ENCODE peak calls at places on chromosome 11, in seven cellular contexts. One of them, this sample, is unnamed.

GRCh38 chr11:1049911-1050580 is 13.5 kb upstream of the MUC6 start:
- DNase-seq in sigmoid colon: peak; percentile 61
- DNase-seq in fibroblast of the aortic adventitia: no peak
- DNase-seq in cardiac fibroblast: no peak
- DNase-seq in A549: no peak
- DNase-seq in GM12864: no peak
- DNase-seq in BE2C: peak; percentile 6
- DNase-seq in this sample: peak; percentile 16

GRCh38 chr11:65150513-65151271 is 16.4 kb upstream of the SYVN1 start:
- DNase-seq in sigmoid colon: peak; percentile 90
- DNase-seq in fibroblast of the aortic adventitia: peak; percentile 71
- DNase-seq in cardiac fibroblast: peak; percentile 62
- DNase-seq in A549: peak; percentile 89
- DNase-seq in GM12864: no peak
- DNase-seq in BE2C: peak; percentile 81
- DNase-seq in this sample: no peak

GRCh38 chr11:48109046-48109666 is 107.5 kb upstream of the OR4B1 start:
- DNase-seq in sigmoid colon: no peak
- DNase-seq in fibroblast of the aortic adventitia: peak; percentile 71
- DNase-seq in cardiac fibroblast: peak; percentile 74
- DNase-seq in A549: peak; percentile 65
- DNase-seq in GM12864: no peak
- DNase-seq in BE2C: no peak
- DNase-seq in this sample: no peak

GRCh38 chr11:12376259-12376971 is 956 bp upstream of the PARVA start:
- DNase-seq in sigmoid colon: peak; percentile 93
- DNase-seq in fibroblast of the aortic adventitia: peak; percentile 84
- DNase-seq in cardiac fibroblast: peak; percentile 89
- DNase-seq in A549: no peak
- DNase-seq in GM12864: no peak
- DNase-seq in BE2C: no peak
- DNase-seq in this sample: no peak

GRCh38 chr11:83477772-83478171 is 191.6 kb upstream of the CCDC90B start:
- DNase-seq in sigmoid colon: no peak
- DNase-seq in fibroblast of the aortic adventitia: no peak
- DNase-seq in cardiac fibroblast: no peak
- DNase-seq in A549: no peak
- DNase-seq in GM12864: no peak
- DNase-seq in BE2C: no peak
- DNase-seq in this sample: no peak

GRCh38 chr11:131889760-131890620 is 519.6 kb downstream of the NTM start:
- DNase-seq in sigmoid colon: no peak
- DNase-seq in fibroblast of the aortic adventitia: no peak
- DNase-seq in cardiac fibroblast: peak; percentile 25
- DNase-seq in A549: no peak
- DNase-seq in GM12864: no peak
- DNase-seq in BE2C: no peak
- DNase-seq in this sample: no peak

GRCh38 chr11:119671561-119672015 is 57.4 kb downstream of the NECTIN1 start:
- DNase-seq in sigmoid colon: no peak
- DNase-seq in fibroblast of the aortic adventitia: peak; percentile 39
- DNase-seq in cardiac fibroblast: peak; percentile 57
- DNase-seq in A549: no peak
- DNase-seq in GM12864: no peak
- DNase-seq in BE2C: peak; percentile 63
- DNase-seq in this sample: peak; percentile 67

GRCh38 chr11:110971110-110971509 is 258.9 kb upstream of the ARHGAP20 start:
- DNase-seq in sigmoid colon: no peak
- DNase-seq in fibroblast of the aortic adventitia: peak; percentile 62
- DNase-seq in cardiac fibroblast: peak; percentile 76
- DNase-seq in A549: no peak
- DNase-seq in GM12864: no peak
- DNase-seq in BE2C: no peak
- DNase-seq in this sample: no peak

GRCh38 chr11:75802913-75803820 is 11.8 kb upstream of the UVRAG start:
- DNase-seq in sigmoid colon: peak; percentile 88
- DNase-seq in fibroblast of the aortic adventitia: peak; percentile 80
- DNase-seq in cardiac fibroblast: peak; percentile 79
- DNase-seq in A549: peak; percentile 68
- DNase-seq in GM12864: no peak
- DNase-seq in BE2C: peak; percentile 76
- DNase-seq in this sample: peak; percentile 85

GRCh38 chr11:58685973-58686720 is 45.6 kb downstream of the GLYAT start:
- DNase-seq in sigmoid colon: no peak
- DNase-seq in fibroblast of the aortic adventitia: no peak
- DNase-seq in cardiac fibroblast: no peak
- DNase-seq in A549: no peak
- DNase-seq in GM12864: no peak
- DNase-seq in BE2C: no peak
- DNase-seq in this sample: no peak

GRCh38 chr11:68436162-68436888 is 24.2 kb upstream of the PPP6R3 start:
- DNase-seq in sigmoid colon: no peak
- DNase-seq in fibroblast of the aortic adventitia: no peak
- DNase-seq in cardiac fibroblast: no peak
- DNase-seq in A549: no peak
- DNase-seq in GM12864: no peak
- DNase-seq in BE2C: no peak
- DNase-seq in this sample: no peak

GRCh38 chr11:46322759-46323158 is 24.5 kb upstream of the DGKZ start:
- DNase-seq in sigmoid colon: no peak
- DNase-seq in fibroblast of the aortic adventitia: peak; percentile 31
- DNase-seq in cardiac fibroblast: no peak
- DNase-seq in A549: peak; percentile 51
- DNase-seq in GM12864: no peak
- DNase-seq in BE2C: no peak
- DNase-seq in this sample: no peak

GRCh38 chr11:35525501-35526175 is at the start of gene PAMR1:
- DNase-seq in sigmoid colon: peak; percentile 89
- DNase-seq in fibroblast of the aortic adventitia: peak; percentile 72
- DNase-seq in cardiac fibroblast: peak; percentile 88
- DNase-seq in A549: no peak
- DNase-seq in GM12864: no peak
- DNase-seq in BE2C: no peak
- DNase-seq in this sample: peak; percentile 51

GRCh38 chr11:119149371-119150275 is 771 bp downstream of the ABCG4 start:
- DNase-seq in sigmoid colon: no peak
- DNase-seq in fibroblast of the aortic adventitia: no peak
- DNase-seq in cardiac fibroblast: no peak
- DNase-seq in A549: no peak
- DNase-seq in GM12864: no peak
- DNase-seq in BE2C: peak; percentile 55
- DNase-seq in this sample: peak; percentile 74

GRCh38 chr11:74466916-74467885 is at the start of gene KCNE3:
- DNase-seq in sigmoid colon: peak; percentile 70
- DNase-seq in fibroblast of the aortic adventitia: peak; percentile 12
- DNase-seq in cardiac fibroblast: peak; percentile 48
- DNase-seq in A549: no peak
- DNase-seq in GM12864: no peak
- DNase-seq in BE2C: no peak
- DNase-seq in this sample: peak; percentile 26

DNA sequence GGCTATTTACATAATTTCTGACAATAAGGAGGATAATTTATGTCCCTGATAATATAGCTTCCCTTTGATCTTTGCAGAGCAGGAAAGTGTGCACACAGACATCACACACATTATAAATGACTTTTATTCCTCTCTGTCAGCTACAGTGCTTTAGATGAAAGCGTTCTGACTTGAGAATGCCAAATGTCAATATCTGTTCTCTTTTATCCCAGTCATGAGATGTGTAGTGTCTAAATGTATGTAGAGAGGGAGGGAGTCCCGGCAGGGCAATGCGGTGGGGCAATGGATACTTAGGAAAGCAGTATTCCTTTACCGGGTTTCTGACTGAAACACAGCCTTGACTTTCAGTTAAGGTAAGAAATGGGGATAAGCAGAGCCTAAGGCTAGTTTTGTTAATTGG is 225.4 kb upstream of the CHORDC1 start:
- DNase-seq in sigmoid colon: no peak
- DNase-seq in fibroblast of the aortic adventitia: no peak
- DNase-seq in cardiac fibroblast: no peak
- DNase-seq in A549: no peak
- DNase-seq in GM12864: no peak
- DNase-seq in BE2C: no peak
- DNase-seq in this sample: no peak
- TF ChIP-seq CTCF in sigmoid colon: no peak
- TF ChIP-seq CTCF in fibroblast of the aortic adventitia: no peak
- TF ChIP-seq CTCF in cardiac fibroblast: no peak
- TF ChIP-seq CTCF in A549: no peak
- TF ChIP-seq CTCF in GM12864: no peak
- TF ChIP-seq CTCF in BE2C: no peak
- TF ChIP-seq CTCF in this sample: no peak

GRCh38 chr11:31369348-31370329 is at the start of the genes DCDC1 and DNAJC24:
- DNase-seq in sigmoid colon: peak; percentile 93
- DNase-seq in fibroblast of the aortic adventitia: peak; percentile 91
- DNase-seq in cardiac fibroblast: peak; percentile 94
- DNase-seq in A549: peak; percentile 92
- DNase-seq in GM12864: peak; percentile 87
- DNase-seq in BE2C: peak; percentile 84
- DNase-seq in this sample: peak; percentile 93

GRCh38 chr11:31361743-31362142 is 7.8 kb downstream of the DCDC1 start:
- DNase-seq in sigmoid colon: no peak
- DNase-seq in fibroblast of the aortic adventitia: no peak
- DNase-seq in cardiac fibroblast: no peak
- DNase-seq in A549: no peak
- DNase-seq in GM12864: no peak
- DNase-seq in BE2C: no peak
- DNase-seq in this sample: no peak

DNA sequence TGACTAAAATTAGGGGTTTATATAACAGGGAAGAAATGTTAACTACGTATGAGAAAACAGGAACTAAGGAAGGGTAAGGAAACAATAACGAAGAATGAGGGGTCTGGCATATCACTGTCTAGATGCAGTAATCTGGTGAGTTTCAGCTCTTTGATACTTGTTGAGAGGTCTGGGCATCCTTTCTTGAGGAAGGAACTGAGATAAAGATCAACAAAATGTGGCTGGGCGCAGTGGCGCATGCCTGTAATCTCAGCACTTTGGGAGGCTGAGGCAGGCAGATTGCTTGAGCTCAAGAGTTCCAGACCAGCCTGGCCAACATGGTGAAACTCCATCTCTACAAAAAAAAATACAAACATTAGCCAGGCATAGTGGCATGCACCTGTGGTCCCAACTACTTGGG is 2.7 kb downstream of the DCDC1 start:
- DNase-seq in sigmoid colon: no peak
- DNase-seq in fibroblast of the aortic adventitia: no peak
- DNase-seq in cardiac fibroblast: no peak
- DNase-seq in A549: no peak
- DNase-seq in GM12864: no peak
- DNase-seq in BE2C: no peak
- DNase-seq in this sample: no peak
- TF ChIP-seq CTCF in sigmoid colon: no peak
- TF ChIP-seq CTCF in fibroblast of the aortic adventitia: no peak
- TF ChIP-seq CTCF in cardiac fibroblast: no peak
- TF ChIP-seq CTCF in A549: no peak
- TF ChIP-seq CTCF in GM12864: no peak
- TF ChIP-seq CTCF in BE2C: no peak
- TF ChIP-seq CTCF in this sample: no peak

DNA sequence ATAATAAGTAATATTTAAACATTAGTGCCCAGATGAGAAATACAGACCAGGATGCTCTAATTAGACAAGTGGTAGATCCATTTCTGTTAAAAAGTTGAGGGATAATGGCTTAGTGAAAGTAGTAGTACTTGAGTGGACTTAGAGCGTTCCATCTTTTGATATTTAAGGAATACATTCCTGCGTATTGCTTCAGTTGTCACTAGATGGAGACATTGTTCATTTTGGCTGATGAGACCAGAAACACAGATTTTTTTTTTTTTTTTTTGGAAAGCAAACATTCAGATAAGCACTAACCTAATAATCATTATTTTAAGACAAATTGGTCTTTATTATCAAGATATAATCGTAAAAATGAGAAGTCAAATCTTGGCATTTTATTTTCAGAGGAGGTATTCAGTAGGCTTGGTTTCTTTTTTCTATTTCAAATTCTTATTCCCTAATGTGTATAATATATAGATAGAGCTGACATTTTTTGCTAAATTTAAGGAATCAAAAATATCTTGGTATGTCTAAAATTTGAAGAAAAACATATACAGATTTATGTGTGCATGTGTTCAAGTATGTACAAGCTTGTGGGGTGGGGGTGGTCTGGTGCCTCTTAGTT is 92.9 kb downstream of the DYNC2H1 start:
- DNase-seq in sigmoid colon: no peak
- DNase-seq in fibroblast of the aortic adventitia: peak; percentile 68
- DNase-seq in cardiac fibroblast: peak; percentile 70
- DNase-seq in A549: peak; percentile 51
- DNase-seq in GM12864: no peak
- DNase-seq in BE2C: no peak
- DNase-seq in this sample: no peak
- TF ChIP-seq CTCF in sigmoid colon: no peak
- TF ChIP-seq CTCF in fibroblast of the aortic adventitia: peak; percentile 78
- TF ChIP-seq CTCF in cardiac fibroblast: peak; percentile 70
- TF ChIP-seq CTCF in A549: peak; percentile 56
- TF ChIP-seq CTCF in GM12864: peak; percentile 41
- TF ChIP-seq CTCF in BE2C: peak; percentile 80
- TF ChIP-seq CTCF in this sample: peak; percentile 26

GRCh38 chr11:126163779-126164178 is 47.7 kb downstream of the RPUSD4 start:
- DNase-seq in sigmoid colon: no peak
- DNase-seq in fibroblast of the aortic adventitia: no peak
- DNase-seq in cardiac fibroblast: no peak
- DNase-seq in A549: no peak
- DNase-seq in GM12864: no peak
- DNase-seq in BE2C: no peak
- DNase-seq in this sample: no peak

GRCh38 chr11:126164781-126165180 is 46.7 kb downstream of the RPUSD4 start:
- DNase-seq in sigmoid colon: no peak
- DNase-seq in fibroblast of the aortic adventitia: no peak
- DNase-seq in cardiac fibroblast: no peak
- DNase-seq in A549: no peak
- DNase-seq in GM12864: no peak
- DNase-seq in BE2C: no peak
- DNase-seq in this sample: no peak

GRCh38 chr11:126162286-126163030 is 49.0 kb downstream of the RPUSD4 start:
- DNase-seq in sigmoid colon: no peak
- DNase-seq in fibroblast of the aortic adventitia: no peak
- DNase-seq in cardiac fibroblast: peak; percentile 26
- DNase-seq in A549: no peak
- DNase-seq in GM12864: no peak
- DNase-seq in BE2C: no peak
- DNase-seq in this sample: no peak

GRCh38 chr11:126161146-126161458 is 50.3 kb downstream of the RPUSD4 start:
- DNase-seq in sigmoid colon: no peak
- DNase-seq in fibroblast of the aortic adventitia: no peak
- DNase-seq in cardiac fibroblast: no peak
- DNase-seq in A549: no peak
- DNase-seq in GM12864: no peak
- DNase-seq in BE2C: no peak
- DNase-seq in this sample: no peak

DNA sequence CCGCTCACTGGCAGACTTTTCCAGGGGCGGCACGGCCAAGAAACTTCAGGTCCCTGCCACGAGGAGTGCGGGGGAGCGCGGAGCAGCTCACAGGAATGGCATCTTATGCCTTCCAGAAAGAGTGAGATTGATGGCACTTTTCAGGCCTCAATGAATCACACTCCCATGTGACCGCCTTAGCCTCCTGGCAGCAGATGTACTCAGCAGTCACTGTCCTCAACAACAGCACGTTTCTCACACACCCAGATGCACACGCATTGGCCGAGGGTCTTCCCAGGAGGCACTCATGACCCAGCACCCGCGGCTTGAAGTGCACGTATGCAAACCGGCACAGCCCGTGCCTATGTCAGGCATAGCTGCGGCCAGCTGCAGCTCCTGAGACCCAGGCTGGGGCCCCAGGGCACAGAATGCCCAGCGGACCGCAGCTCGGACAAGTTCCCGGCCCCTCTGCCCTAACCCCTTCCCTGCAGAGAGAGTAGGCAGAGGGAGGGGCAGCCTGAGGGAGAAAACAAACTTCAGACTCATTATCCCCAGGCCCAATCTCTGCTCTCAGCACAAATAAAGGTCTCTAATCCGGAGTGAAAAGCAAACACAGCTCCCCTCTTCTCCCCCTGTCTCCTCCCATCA is 48.3 kb downstream of the RPUSD4 start:
- DNase-seq in sigmoid colon: peak; percentile 87
- DNase-seq in fibroblast of the aortic adventitia: peak; percentile 70
- DNase-seq in cardiac fibroblast: peak; percentile 74
- DNase-seq in A549: peak; percentile 6
- DNase-seq in GM12864: no peak
- DNase-seq in BE2C: peak; percentile 61
- DNase-seq in this sample: peak; percentile 67
- TF ChIP-seq CTCF in sigmoid colon: no peak
- TF ChIP-seq CTCF in fibroblast of the aortic adventitia: no peak
- TF ChIP-seq CTCF in cardiac fibroblast: no peak
- TF ChIP-seq CTCF in A549: no peak
- TF ChIP-seq CTCF in GM12864: no peak
- TF ChIP-seq CTCF in BE2C: no peak
- TF ChIP-seq CTCF in this sample: no peak